ENCODE peak calls at places on chromosome 12, in four cellular contexts. D is neural crest cell, B is K562, W is pancreas. E is an unnamed sample.

GRCh38 chr12:49298160-49298559 is 3.2 kb downstream of the PRPH start:
- DNase-seq in B (no peak), W (peak; percentile 49), D (no peak), E (no peak)

GRCh38 chr12:66960704-66961690 is 282.1 kb upstream of the GRIP1 start:
- DNase-seq in D (no peak), W (no peak), B (no peak), E (no peak)

GRCh38 chr12:117980621-117981020 is 11.8 kb upstream of the KSR2 start:
- DNase-seq in B (no peak), D (no peak), W (no peak), E (no peak)

GRCh38 chr12:49187184-49187583 is 1.7 kb downstream of the TUBA1A start:
- DNase-seq in D (peak; percentile 50), W (no peak), B (no peak), E (peak; percentile 59)

GRCh38 chr12:66288121-66288520 is 14.2 kb upstream of the HELB start:
- DNase-seq in B (peak; percentile 36), W (no peak), D (no peak), E (no peak)

GRCh38 chr12:46403732-46404097 is 31.1 kb upstream of the SLC38A2 start:
- DNase-seq in W (no peak), D (no peak), B (no peak), E (no peak)

GRCh38 chr12:131346578-131347344 is 364.1 kb upstream of the SFSWAP start:
- DNase-seq in D (peak; percentile 38), B (no peak), W (no peak), E (no peak)

GRCh38 chr12:7130791-7131501 is 775 bp downstream of the CLSTN3 start:
- DNase-seq in D (peak; percentile 37), W (no peak), B (peak; percentile 56), E (no peak)

GRCh38 chr12:120257041-120257821 is 8.3 kb downstream of the PXN start:
- DNase-seq in W (peak; percentile 56), D (no peak), B (no peak), E (peak; percentile 86)

GRCh38 chr12:71183018-71183417 is 25.2 kb upstream of the TSPAN8 start:
- DNase-seq in W (no peak), B (no peak), D (no peak), E (no peak)

GRCh38 chr12:128047266-128048060 is 219.5 kb upstream of the TMEM132C start:
- DNase-seq in W (no peak), B (no peak), D (no peak), E (no peak)